ENCODE peak calls at places on chromosomes 16 and 17, in six cellular contexts. X is HCT116; Q is esophagus squamous epithelium; Y is upper lobe of right lung; U is mesothelial cell of epicardium; L is CD8-positive, alpha-beta T cell. D is an unnamed sample.

GRCh38 chr16:53091508-53092211 is 36.9 kb downstream of the CHD9 start:
- DNase-seq in X (no peak), Q (no peak), Y (no peak), U (no peak), L (no peak), D (no peak)

GRCh38 chr17:36544049-36544319 is 735 bp upstream of the GGNBP2 start:
- DNase-seq in X (no peak), Q (no peak), Y (no peak), U (no peak), L (no peak), D (peak)

GRCh38 chr17:31202968-31203367 is 94.1 kb downstream of the OMG start:
- DNase-seq in X (no peak), Q (no peak), Y (no peak), U (no peak), L (no peak), D (no peak)

GRCh38 chr16:73916839-73917594 is 379.6 kb upstream of the PSMD7 start:
- DNase-seq in X (no peak), Q (no peak), Y (no peak), U (no peak), L (no peak), D (no peak)

GRCh38 chr16:66740533-66740932 is 10.9 kb downstream of the DYNC1LI2 start:
- DNase-seq in X (no peak), Q (no peak), Y (no peak), U (no peak), L (no peak), D (no peak)

GRCh38 chr17:27494192-27495091 is 38.2 kb downstream of the KSR1 start:
- DNase-seq in X (peak), Q (no peak), Y (peak), U (no peak), L (no peak), D (peak)

GRCh38 chr16:86396318-86396882 is 113.9 kb upstream of the FOXF1 start:
- DNase-seq in X (no peak), Q (no peak), Y (no peak), U (peak), L (no peak), D (no peak)

GRCh38 chr17:74744349-74744713 is 4.1 kb upstream of the NHERF1 start:
- DNase-seq in X (no peak), Q (no peak), Y (no peak), U (no peak), L (no peak), D (no peak)

GRCh38 chr16:28100810-28101532 is 37.5 kb upstream of the GSG1L start:
- DNase-seq in X (no peak), Q (no peak), Y (peak), U (no peak), L (no peak), D (no peak)

GRCh38 chr16:10847166-10847565 is 28.6 kb upstream of the TVP23A start:
- DNase-seq in X (no peak), Q (no peak), Y (no peak), U (no peak), L (no peak), D (no peak)

GRCh38 chr16:5668553-5668952 is 571.0 kb upstream of the EEF2KMT start:
- DNase-seq in X (no peak), Q (no peak), Y (no peak), U (no peak), L (no peak), D (no peak)

GRCh38 chr17:70338946-70339354 is 169.6 kb downstream of the KCNJ2 start:
- DNase-seq in X (no peak), Q (no peak), Y (no peak), U (no peak), L (no peak), D (no peak)

GRCh38 chr17:59287887-59288286 is 43.6 kb upstream of the YPEL2 start:
- DNase-seq in X (no peak), Q (no peak), Y (no peak), U (no peak), L (no peak), D (no peak)

DNA sequence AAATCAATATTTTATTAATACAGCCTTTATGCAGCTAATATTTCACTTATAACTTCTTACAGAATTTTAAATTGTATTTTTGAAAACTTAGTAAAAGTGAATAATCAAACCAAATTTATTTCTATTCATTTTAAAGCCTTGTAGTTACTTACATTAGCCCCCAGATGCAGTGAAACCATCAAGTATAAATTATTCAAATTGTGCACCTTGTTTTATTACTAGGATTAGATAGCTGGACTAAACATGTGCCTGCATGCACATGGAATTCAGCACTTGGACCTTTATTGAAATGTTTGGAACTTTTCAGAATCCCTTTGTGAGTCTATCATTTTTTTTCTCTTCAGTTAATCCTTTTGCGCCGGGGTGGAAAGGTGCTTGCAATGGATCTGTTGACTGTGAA is 4.7 kb downstream of the ZPBP2 start:
- DNase-seq in X (no peak), Q (no peak), Y (no peak), U (no peak), L (no peak), D (no peak)
- TF ChIP-seq CTCF in X (peak), Q (peak), Y (peak), U (no peak), L (no peak), D (no peak)

GRCh38 chr17:56629450-56630187 is 36.1 kb downstream of the NOG start:
- DNase-seq in X (peak), Q (no peak), Y (no peak), U (no peak), L (no peak), D (no peak)
- TF ChIP-seq CTCF in X (no peak), Q (no peak), Y (peak), U (no peak), L (no peak), D (peak)

GRCh38 chr17:63423963-63424362 is 22.1 kb downstream of the CYB561 start:
- DNase-seq in X (no peak), Q (no peak), Y (no peak), U (no peak), L (no peak), D (no peak)

GRCh38 chr17:63426917-63427308 is 19.2 kb downstream of the CYB561 start:
- DNase-seq in X (no peak), Q (no peak), Y (no peak), U (no peak), L (no peak), D (no peak)

GRCh38 chr17:63423251-63423950 is 22.7 kb downstream of the CYB561 start:
- DNase-seq in X (no peak), Q (no peak), Y (no peak), U (no peak), L (no peak), D (no peak)

GRCh38 chr17:63425478-63425877 is 20.6 kb downstream of the CYB561 start:
- DNase-seq in X (peak), Q (no peak), Y (peak), U (peak), L (peak), D (peak)

GRCh38 chr17:63426041-63426916 is 19.8 kb downstream of the CYB561 start:
- DNase-seq in X (no peak), Q (no peak), Y (peak), U (no peak), L (no peak), D (no peak)
- TF ChIP-seq CTCF in X (peak), Q (no peak), Y (no peak), U (no peak), L (no peak), D (no peak)

GRCh38 chr17:48259710-48260291 is 152.2 kb downstream of the SNX11 start:
- DNase-seq in X (no peak), Q (no peak), Y (no peak), U (no peak), L (no peak), D (no peak)
- TF ChIP-seq CTCF in X (peak), Q (no peak), Y (peak), U (peak), L (peak), D (peak)

DNA sequence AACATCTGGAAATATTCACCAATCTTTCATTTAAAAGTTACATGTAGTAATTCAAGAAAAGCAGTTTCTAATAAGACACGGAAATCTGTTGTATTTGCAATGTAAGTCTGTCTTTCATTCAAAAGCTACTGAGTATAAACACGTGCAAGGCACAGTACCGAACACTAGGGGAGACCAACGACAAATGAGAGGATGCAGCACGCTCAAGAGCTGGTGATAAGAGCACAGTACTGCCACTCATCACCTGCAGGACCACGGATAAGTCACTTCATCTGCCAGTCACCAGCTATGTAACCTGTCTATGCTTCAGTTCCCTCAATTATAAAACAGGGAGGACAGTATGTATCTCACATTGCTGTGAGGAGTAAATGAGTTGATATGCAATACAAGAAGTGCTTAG is 67.1 kb downstream of the CLEC18A start:
- DNase-seq in X (peak), Q (no peak), Y (no peak), U (no peak), L (peak), D (no peak)
- TF ChIP-seq CTCF in X (no peak), Q (no peak), Y (peak), U (no peak), L (peak), D (peak)

GRCh38 chr16:57758331-57759117 is 23.0 kb downstream of the KATNB1 start:
- DNase-seq in X (no peak), Q (no peak), Y (no peak), U (no peak), L (no peak), D (no peak)
- TF ChIP-seq CTCF in X (no peak), Q (no peak), Y (no peak), U (no peak), L (no peak), D (no peak)

GRCh38 chr16:30394603-30395154 is 541 bp upstream of the ZNF48 start:
- DNase-seq in X (no peak), Q (no peak), Y (no peak), U (peak), L (no peak), D (peak)

GRCh38 chr16:30395992-30396560 is 856 bp downstream of the ZNF48 start:
- DNase-seq in X (no peak), Q (no peak), Y (no peak), U (no peak), L (no peak), D (no peak)

GRCh38 chr16:30397056-30397455 is 1.8 kb downstream of the ZNF48 start:
- DNase-seq in X (no peak), Q (no peak), Y (no peak), U (no peak), L (no peak), D (no peak)

GRCh38 chr16:30397776-30398659 is 2.8 kb downstream of the ZNF48 start:
- DNase-seq in X (no peak), Q (no peak), Y (no peak), U (no peak), L (no peak), D (no peak)

DNA sequence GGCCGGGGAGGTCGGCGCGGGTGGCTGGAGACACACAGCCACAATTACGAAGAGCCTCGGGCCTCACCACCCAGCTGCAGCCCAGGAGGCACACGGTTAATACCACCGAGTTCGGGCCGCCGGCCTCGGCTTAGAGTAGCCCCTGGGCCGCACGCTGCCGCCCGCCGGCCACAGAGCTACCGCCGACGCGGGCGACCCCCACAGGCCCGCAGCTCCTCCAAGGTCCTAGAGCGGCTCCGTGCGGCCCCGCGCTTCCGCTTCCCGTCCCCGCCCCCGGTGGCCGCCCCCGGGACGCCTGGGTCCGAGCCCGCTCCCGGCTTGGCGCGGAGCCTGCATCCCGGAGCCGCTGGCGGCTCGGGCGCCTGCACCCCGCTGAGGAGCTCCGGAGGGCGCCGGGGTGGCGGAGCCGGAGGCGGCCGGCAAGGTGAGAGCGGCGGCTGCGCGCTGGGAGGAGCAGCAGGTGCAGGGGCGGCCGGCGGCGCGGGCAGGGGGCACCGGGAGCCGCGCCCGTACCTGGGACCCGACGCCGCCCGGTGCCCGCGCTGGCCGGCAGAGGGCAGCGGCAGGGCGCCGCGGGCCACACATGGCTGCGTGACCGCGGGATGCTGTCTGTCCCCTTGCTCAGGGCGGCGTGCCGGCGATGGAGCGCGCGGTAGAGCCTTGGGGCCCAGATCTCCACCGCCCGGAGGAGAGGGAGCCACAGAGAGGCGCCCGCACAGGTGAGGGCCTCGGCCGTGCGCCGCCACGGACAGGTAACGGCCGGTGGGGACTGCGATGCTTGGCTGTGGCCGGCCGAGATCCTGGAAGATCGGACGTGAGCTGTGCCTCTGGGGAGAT is at the start of gene ZNF48:
- DNase-seq in X (peak), Q (no peak), Y (peak), U (peak), L (peak), D (peak)
- TF ChIP-seq CTCF in X (no peak), Q (peak), Y (no peak), U (peak), L (no peak), D (peak)

GRCh38 chr17:28675485-28675884 is 13.5 kb downstream of the SUPT6H start:
- DNase-seq in X (no peak), Q (no peak), Y (no peak), U (no peak), L (no peak), D (no peak)

GRCh38 chr17:28675980-28676379 is 14.0 kb downstream of the SUPT6H start:
- DNase-seq in X (peak), Q (no peak), Y (no peak), U (no peak), L (no peak), D (no peak)
- TF ChIP-seq CTCF in X (peak), Q (no peak), Y (peak), U (no peak), L (no peak), D (peak)